ENCODE peak calls at places on chromosome 7, in ten cellular contexts. Y is mesendoderm; D is AG09319; Z is stimulated activated CD8-positive, alpha-beta memory T cell treated with anti-CD3 and anti-CD28 coated beads, Interleukin-15, amount 100 ng/mL, for 24 hours; V is NCI-H2029; S is CD4-positive, alpha-beta T cell; A is IMR-90; N is hypothalamus; G is effector memory CD8-positive, alpha-beta T cell; J is T-cell. M is an unnamed sample.

GRCh38 chr7:86914468-86915054 is 144.9 kb downstream of the ELAPOR2 start:
- DNase-seq in J (no peak), A (peak), Z (no peak), Y (peak), N (no peak), S (no peak), V (no peak), D (no peak), G (no peak), M (no peak)

GRCh38 chr7:44743750-44744149 is 4.9 kb upstream of the ZMIZ2 start:
- DNase-seq in N (no peak), A (no peak), J (no peak), V (no peak), Y (peak), D (no peak), S (no peak), Z (no peak), G (no peak), M (no peak)

GRCh38 chr7:3537210-3537875 is 236.3 kb downstream of the SDK1 start:
- DNase-seq in Y (no peak), S (no peak), V (no peak), A (peak), J (no peak), Z (no peak), D (no peak), N (no peak), G (no peak), M (no peak)

GRCh38 chr7:43249808-43250145 is 137.3 kb downstream of the HECW1 start:
- DNase-seq in Z (no peak), S (no peak), J (no peak), N (no peak), A (no peak), D (no peak), Y (no peak), V (no peak), G (no peak), M (no peak)

GRCh38 chr7:29309041-29309860 is 114.7 kb downstream of the CHN2 start:
- DNase-seq in Y (peak), G (no peak), V (no peak), D (no peak), Z (no peak), S (no peak), N (no peak), J (no peak), A (no peak), M (no peak)

GRCh38 chr7:114973147-114973546 is 51.3 kb downstream of the MDFIC start:
- DNase-seq in J (no peak), Z (no peak), Y (no peak), A (peak), V (no peak), D (no peak), N (no peak), G (no peak), S (no peak), M (no peak)

GRCh38 chr7:158004123-158004490 is 583.5 kb downstream of the PTPRN2 start:
- DNase-seq in J (no peak), N (no peak), Y (no peak), A (no peak), G (no peak), D (no peak), S (no peak), Z (no peak), V (no peak), M (no peak)

GRCh38 chr7:28041508-28042314 is 138.9 kb downstream of the JAZF1 start:
- DNase-seq in Z (no peak), D (peak), G (no peak), J (no peak), N (no peak), V (no peak), A (peak), Y (no peak), S (no peak), M (no peak)

GRCh38 chr7:151247611-151248176 is 800 bp downstream of the SMARCD3 start:
- DNase-seq in S (no peak), G (no peak), N (no peak), V (no peak), J (no peak), D (no peak), Z (no peak), A (no peak), Y (no peak), M (no peak)

GRCh38 chr7:45685619-45686240 is 111.6 kb downstream of the ADCY1 start:
- DNase-seq in D (no peak), V (no peak), S (no peak), Y (no peak), J (no peak), G (no peak), Z (no peak), A (no peak), N (no peak), M (no peak)

GRCh38 chr7:69757990-69758430 is 159.7 kb downstream of the AUTS2 start:
- DNase-seq in J (no peak), N (no peak), Z (no peak), A (no peak), S (no peak), V (no peak), Y (peak), G (no peak), D (no peak), M (no peak)

GRCh38 chr7:24405002-24405401 is 121.0 kb downstream of the NPY start:
- DNase-seq in N (no peak), V (no peak), D (no peak), Y (no peak), Z (no peak), S (no peak), J (no peak), G (no peak), A (no peak), M (no peak)

GRCh38 chr7:85896531-85896930 is 709.7 kb upstream of the SEMA3D start:
- DNase-seq in V (no peak), J (no peak), D (no peak), Y (no peak), N (no peak), G (no peak), A (no peak), Z (no peak), S (no peak), M (no peak)

GRCh38 chr7:150335101-150335773 is 6.2 kb downstream of the RARRES2 start:
- DNase-seq in N (no peak), Z (no peak), S (no peak), A (peak), V (no peak), Y (peak), G (no peak), D (peak), J (no peak), M (no peak)

M was measured in LNCaP clone FGC.